ENCODE peak calls at places on chromosome 5, in seven cellular contexts. R is neural progenitor cell, X is MM.1S, L is HepG2, K is Karpas-422, M is astrocyte, N is K562. W is an unnamed sample. For H3K79me2, the result is how much of the 10 kb centered on the place peaks cover.

GRCh38 chr5:153562189-153562588 is 71.7 kb downstream of the GRIA1 start:
- DNase-seq in L (no peak), K (no peak), R (no peak), N (no peak), X (no peak), M (peak), W (no peak)

GRCh38 chr5:146052780-146053179 is 52.6 kb downstream of the PLAC8L1 start:
- DNase-seq in K (peak), L (peak), X (no peak), N (peak), M (no peak), R (peak), W (peak)

GRCh38 chr5:177309351-177310191 is 2.1 kb downstream of the MXD3 start:
- DNase-seq in X (peak), N (peak), L (peak), M (peak), R (peak), K (peak), W (peak)

GRCh38 chr5:57538341-57538955 is 55.8 kb upstream of the ACTBL2 start:
- DNase-seq in R (no peak), K (no peak), X (no peak), M (peak), L (no peak), N (no peak), W (no peak)

GRCh38 chr5:100872409-100873190 is 30.5 kb downstream of the ST8SIA4 start:
- DNase-seq in N (no peak), R (no peak), L (no peak), K (no peak), M (no peak), X (peak), W (no peak)

GRCh38 chr5:38853753-38854470 is 8.1 kb downstream of the OSMR start:
- DNase-seq in X (no peak), K (no peak), R (no peak), L (no peak), N (no peak), M (peak), W (no peak)

GRCh38 chr5:179111267-179112207 is 51.4 kb downstream of the ZNF354C start:
- DNase-seq in K (no peak), X (no peak), M (no peak), R (no peak), L (no peak), N (no peak), W (no peak)

GRCh38 chr5:96790851-96791513 is 16.8 kb downstream of the ERAP1 start:
- DNase-seq in L (no peak), N (no peak), M (peak), K (no peak), R (peak), X (no peak), W (no peak)

GRCh38 chr5:1010641-1011046 is 2.0 kb downstream of the NKD2 start:
- DNase-seq in M (no peak), K (no peak), X (peak), L (no peak), N (no peak), R (no peak), W (no peak)

GRCh38 chr5:175840050-175840841 is 31.1 kb upstream of the CPLX2 start:
- DNase-seq in K (peak), L (peak), M (peak), R (peak), N (peak), X (no peak), W (peak)

GRCh38 chr5:61933787-61934626 is 372.0 kb upstream of the KIF2A start:
- DNase-seq in L (peak), N (peak), K (peak), M (peak), X (peak), R (peak), W (peak)

GRCh38 chr5:179820483-179821297 is at the start of gene SQSTM1:
- DNase-seq in L (peak), K (peak), N (peak), R (peak), M (peak), X (peak), W (peak)

GRCh38 chr5:160166973-160167622 is 47.8 kb upstream of the PWWP2A start:
- DNase-seq in X (no peak), R (no peak), N (peak), K (no peak), M (no peak), L (no peak), W (no peak)

GRCh38 chr5:115588640-115589039 is 13.6 kb downstream of the TICAM2 start:
- DNase-seq in L (no peak), N (no peak), R (no peak), K (no peak), X (no peak), M (no peak), W (peak)

GRCh38 chr5:101430551-101430950 is 527.5 kb upstream of the ST8SIA4 start:
- DNase-seq in X (no peak), L (no peak), R (no peak), N (no peak), M (no peak), K (no peak), W (no peak)

GRCh38 chr5:104751969-104752368 is 1189.4 kb upstream of the NUDT12 start:
- DNase-seq in N (no peak), M (no peak), L (no peak), K (no peak), R (no peak), X (no peak), W (no peak)

GRCh38 chr5:176157656-176158055 is 80.6 kb upstream of the SIMC1 start:
- DNase-seq in L (no peak), X (no peak), M (peak), R (no peak), K (no peak), N (no peak), W (no peak)

GRCh38 chr5:107546685-107547084 is 124.1 kb downstream of the EFNA5 start:
- DNase-seq in N (no peak), L (no peak), X (no peak), K (no peak), M (no peak), R (no peak), W (no peak)

GRCh38 chr5:110790673-110791072 is 51.9 kb downstream of the SLC25A46 start:
- DNase-seq in R (no peak), M (peak), X (no peak), K (peak), N (no peak), L (no peak), W (no peak)

GRCh38 chr5:37494756-37495155 is 115.6 kb downstream of the WDR70 start:
- DNase-seq in N (no peak), M (no peak), R (no peak), X (no peak), L (no peak), K (no peak), W (no peak)

GRCh38 chr5:143198332-143198731 is 205.2 kb downstream of the NR3C1 start:
- DNase-seq in K (no peak), L (peak), N (no peak), R (no peak), X (no peak), M (no peak), W (no peak)

GRCh38 chr5:116492016-116492623 is 82.5 kb downstream of the SEMA6A start:
- DNase-seq in L (peak), N (no peak), R (no peak), X (no peak), M (peak), K (no peak), W (peak)

GRCh38 chr5:98606961-98607360 is 166.5 kb upstream of the RGMB start:
- DNase-seq in N (no peak), M (no peak), L (no peak), X (no peak), K (no peak), R (no peak), W (no peak)

GRCh38 chr5:131491749-131492148 is 143.3 kb downstream of the RAPGEF6 start:
- DNase-seq in X (no peak), K (no peak), L (no peak), M (peak), N (no peak), R (no peak), W (no peak)

GRCh38 chr5:138523406-138523805 is 19.6 kb downstream of the ETF1 start:
- DNase-seq in K (no peak), R (peak), L (no peak), X (no peak), N (no peak), M (no peak), W (no peak)

DNA sequence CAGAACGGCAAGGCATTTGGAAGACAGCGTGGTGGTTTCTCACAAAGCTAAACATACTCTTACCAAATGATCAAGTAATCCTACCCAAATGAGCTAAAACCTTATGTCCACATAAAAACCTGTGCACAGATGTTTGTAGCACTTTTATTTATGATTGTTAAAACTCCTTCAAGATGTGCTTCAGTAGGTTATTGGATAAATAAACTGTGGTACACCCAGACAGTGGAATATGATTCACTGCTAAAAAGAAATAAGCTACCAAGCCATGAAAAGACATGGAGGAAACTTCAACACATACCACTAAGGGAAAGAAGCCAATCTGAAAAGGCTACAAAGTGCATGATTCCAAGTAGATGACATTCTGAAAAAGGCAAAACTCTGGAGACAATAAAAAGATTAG is 94.2 kb downstream of the FOXD1 start:
- DNase-seq in X (no peak), N (no peak), R (no peak), M (peak), L (no peak), K (peak), W (no peak)
- H2AFZ ChIP-seq in X (no peak), N (no peak), R (no peak), M (no peak), L (no peak), K (no peak), W (no peak)

GRCh38 chr5:64773533-64773932 is 4.8 kb downstream of the CWC27 start:
- DNase-seq in L (no peak), M (no peak), K (no peak), X (no peak), R (no peak), N (no peak), W (peak)
- H3K79me2 ChIP-seq in L (under half), M (under half), K (half or more), X (under half), R (half or more), N (under half), W (under half)

DNA sequence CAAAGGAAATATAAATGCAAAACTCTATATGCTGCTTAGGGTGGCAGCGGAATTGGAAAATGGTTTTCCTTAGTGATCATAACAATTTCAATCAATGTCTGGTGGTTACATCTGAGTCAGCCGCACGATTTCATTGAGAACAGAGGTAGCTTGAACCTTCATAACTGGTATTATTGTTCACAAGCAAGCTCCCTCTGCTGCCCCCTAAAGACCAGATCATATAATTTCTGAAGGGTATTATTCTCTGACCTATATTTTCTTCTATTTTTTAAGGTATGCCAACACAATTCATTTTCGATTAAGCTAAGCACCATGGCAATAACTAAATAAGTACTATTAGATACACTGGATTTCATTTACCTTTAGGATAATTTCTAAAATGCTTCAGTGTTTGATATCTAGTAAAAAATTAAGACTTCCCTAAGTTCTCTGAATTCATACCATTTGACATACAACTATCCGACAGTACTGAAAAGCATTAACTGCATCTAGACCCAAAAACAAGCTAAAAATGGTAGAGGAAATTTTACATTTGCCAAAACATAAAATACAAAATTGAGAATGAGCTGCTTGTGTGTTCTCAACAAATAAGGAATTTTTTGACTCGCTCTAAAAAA is 181.1 kb upstream of the SPEF2 start:
- DNase-seq in K (peak), X (peak), R (peak), L (peak), M (no peak), N (peak), W (peak)
- H2AFZ ChIP-seq in K (no peak), X (no peak), R (peak), L (no peak), M (no peak), N (no peak), W (no peak)

GRCh38 chr5:94640176-94640575 is 21.7 kb downstream of the SLF1 start:
- DNase-seq in L (no peak), N (no peak), X (no peak), M (no peak), R (no peak), K (no peak), W (no peak)
- H3K79me2 ChIP-seq in L (under half), N (under half), X (half or more), M (under half), R (half or more), K (half or more), W (under half)

GRCh38 chr5:9455826-9456434 is 89.9 kb downstream of the SEMA5A start:
- DNase-seq in K (no peak), M (no peak), N (no peak), L (no peak), R (peak), X (peak), W (no peak)
- H2AFZ ChIP-seq in K (no peak), M (no peak), N (no peak), L (no peak), R (no peak), X (no peak), W (no peak)

DNA sequence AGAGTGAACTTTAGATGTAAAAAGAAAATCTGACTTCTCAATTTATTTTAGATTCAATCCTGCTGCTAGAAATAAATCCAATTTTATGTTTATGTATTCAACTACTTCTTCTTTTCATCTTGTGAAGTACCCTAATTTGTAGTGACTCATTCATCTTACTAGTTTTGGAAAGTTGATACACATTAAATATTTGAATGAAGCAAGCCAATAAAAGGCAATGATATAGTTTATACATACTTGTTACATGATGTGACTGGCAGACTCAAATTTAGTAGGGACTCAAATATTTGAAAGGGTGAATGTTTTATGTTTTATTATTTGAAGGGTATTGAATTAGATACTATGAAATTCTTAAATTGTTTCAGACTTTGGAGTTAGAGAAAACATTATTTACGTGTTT is 34.7 kb downstream of the CSNK1G3 start:
- DNase-seq in X (no peak), N (no peak), M (no peak), L (no peak), R (no peak), K (no peak), W (no peak)
- H3K79me2 ChIP-seq in X (under half), N (under half), M (half or more), L (under half), R (half or more), K (under half), W (under half)

DNA sequence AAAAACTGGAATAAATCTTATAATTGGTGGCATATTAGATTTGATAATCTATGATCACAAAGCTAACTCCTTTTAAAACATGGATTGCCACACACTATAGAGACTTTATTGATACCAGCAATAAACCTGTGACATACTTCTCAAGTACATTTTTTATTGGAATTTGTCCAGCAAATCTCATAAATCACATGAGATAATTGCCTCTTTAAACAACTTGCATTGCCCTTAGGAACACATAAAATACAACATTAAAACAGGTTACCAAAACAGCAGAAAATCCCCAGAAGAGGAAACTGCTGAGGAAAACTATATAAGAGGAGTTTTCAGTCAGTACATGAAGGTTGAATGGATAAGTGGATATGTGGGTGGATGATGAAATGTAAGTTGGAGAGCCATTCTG is 124.6 kb downstream of the SNCAIP start:
- DNase-seq in L (no peak), N (no peak), X (no peak), K (no peak), R (no peak), M (peak), W (no peak)
- H2AFZ ChIP-seq in L (no peak), N (no peak), X (no peak), K (no peak), R (no peak), M (no peak), W (no peak)

GRCh38 chr5:78633710-78634109 is 14.9 kb downstream of the LHFPL2 start:
- DNase-seq in K (no peak), X (no peak), M (peak), L (no peak), N (no peak), R (no peak), W (no peak)

GRCh38 chr5:78636682-78637081 is 11.9 kb downstream of the LHFPL2 start:
- DNase-seq in L (no peak), K (no peak), R (no peak), N (no peak), M (no peak), X (no peak), W (no peak)

GRCh38 chr5:78632467-78632866 is 16.1 kb downstream of the LHFPL2 start:
- DNase-seq in N (no peak), K (no peak), X (no peak), M (no peak), L (no peak), R (no peak), W (no peak)

GRCh38 chr5:78631931-78632330 is 16.6 kb downstream of the LHFPL2 start:
- DNase-seq in K (no peak), N (no peak), R (no peak), L (no peak), X (no peak), M (no peak), W (no peak)

GRCh38 chr5:78634634-78635033 is 13.9 kb downstream of the LHFPL2 start:
- DNase-seq in M (no peak), R (no peak), N (peak), L (no peak), K (no peak), X (no peak), W (no peak)
- H3K79me2 ChIP-seq in M (half or more), R (half or more), N (under half), L (half or more), K (under half), X (under half), W (under half)

GRCh38 chr5:125100342-125100741 is 353.9 kb upstream of the ZNF608 start:
- DNase-seq in R (no peak), K (no peak), M (no peak), L (no peak), N (no peak), X (no peak), W (no peak)

GRCh38 chr5:125106881-125107280 is 360.4 kb upstream of the ZNF608 start:
- DNase-seq in L (no peak), K (no peak), R (no peak), N (no peak), X (no peak), M (no peak), W (no peak)

GRCh38 chr5:125109293-125109692 is 362.9 kb upstream of the ZNF608 start:
- DNase-seq in N (no peak), R (no peak), L (no peak), X (no peak), M (no peak), K (no peak), W (no peak)

GRCh38 chr5:125103459-125103858 is 357.0 kb upstream of the ZNF608 start:
- DNase-seq in K (no peak), R (no peak), N (no peak), M (no peak), X (no peak), L (no peak), W (no peak)
- H2AFZ ChIP-seq in K (no peak), R (no peak), N (no peak), M (no peak), X (no peak), L (no peak), W (peak)

W was measured in OCI-LY7.